ENCODE peak calls at places on chromosomes 16 and 17, in five cellular contexts. N, M, P, T and J are unnamed samples.

GRCh38 chr17:10061131-10061581 is 137.2 kb downstream of the GAS7 start:
- DNase-seq in N (no peak), M (no peak), P (no peak), T (no peak), J (no peak)

GRCh38 chr16:1958715-1959268 is 546 bp upstream of the NDUFB10 start:
- DNase-seq in N (no peak), M (no peak), P (no peak), T (no peak), J (no peak)

GRCh38 chr16:11310997-11311561 is 29.9 kb upstream of the PRM1 start:
- DNase-seq in N (peak), M (peak), P (no peak), T (peak), J (peak)

GRCh38 chr17:48131216-48131824 is 23.8 kb downstream of the SNX11 start:
- DNase-seq in N (peak), M (peak), P (peak), T (peak), J (peak)

GRCh38 chr17:29004081-29004692 is 1.6 kb downstream of the SEZ6 start:
- DNase-seq in N (no peak), M (no peak), P (no peak), T (no peak), J (peak)

GRCh38 chr16:80447263-80447662 is 93.5 kb upstream of the DYNLRB2 start:
- DNase-seq in N (no peak), M (no peak), P (no peak), T (no peak), J (no peak)

GRCh38 chr17:80817861-80818260 is 173.8 kb upstream of the CHMP6 start:
- DNase-seq in N (no peak), M (no peak), P (no peak), T (no peak), J (no peak)

GRCh38 chr17:74497471-74497870 is 31.0 kb downstream of the CD300A start:
- DNase-seq in N (peak), M (no peak), P (no peak), T (no peak), J (no peak)

GRCh38 chr17:45345554-45346254 is 28.9 kb upstream of the MAP3K14 start:
- DNase-seq in N (no peak), M (no peak), P (no peak), T (no peak), J (no peak)

GRCh38 chr17:7627250-7628121 is at the start of gene SAT2:
- DNase-seq in N (peak), M (peak), P (peak), T (peak), J (peak)

GRCh38 chr16:8931864-8932263 is 31.8 kb downstream of the USP7 start:
- DNase-seq in N (peak), M (no peak), P (peak), T (peak), J (peak)

GRCh38 chr16:28291651-28292626 is at the start of gene SBK1:
- DNase-seq in N (peak), M (peak), P (peak), T (peak), J (peak)

GRCh38 chr16:16992986-16993783 is 477.6 kb downstream of the XYLT1 start:
- DNase-seq in N (peak), M (peak), P (no peak), T (peak), J (no peak)

GRCh38 chr17:70181866-70182265 is 12.5 kb downstream of the KCNJ2 start:
- DNase-seq in N (no peak), M (no peak), P (no peak), T (no peak), J (no peak)

GRCh38 chr16:88536971-88537751 is 33.0 kb upstream of the ZC3H18 start:
- DNase-seq in N (no peak), M (no peak), P (no peak), T (no peak), J (no peak)

GRCh38 chr17:144936-145670 is 7.7 kb downstream of the SCGB1C2 start:
- DNase-seq in N (peak), M (no peak), P (no peak), T (no peak), J (no peak)

GRCh38 chr17:34827008-34827407 is 134.3 kb downstream of the CCT6B start:
- DNase-seq in N (no peak), M (no peak), P (no peak), T (no peak), J (no peak)

GRCh38 chr16:82750078-82750477 is 123.3 kb downstream of the CDH13 start:
- DNase-seq in N (no peak), M (no peak), P (no peak), T (no peak), J (peak)

GRCh38 chr16:19559242-19559910 is 3.9 kb downstream of the VPS35L start:
- DNase-seq in N (no peak), M (no peak), P (no peak), T (peak), J (peak)

GRCh38 chr16:4415538-4416199 is 727 bp downstream of the CORO7 start:
- DNase-seq in N (peak), M (peak), P (peak), T (peak), J (peak)

GRCh38 chr17:46931596-46931995 is 8.6 kb downstream of the GOSR2 start:
- DNase-seq in N (no peak), M (no peak), P (no peak), T (no peak), J (no peak)

GRCh38 chr17:57423541-57423940 is 167.2 kb downstream of the MSI2 start:
- DNase-seq in N (no peak), M (no peak), P (no peak), T (no peak), J (no peak)

GRCh38 chr16:78720416-78720815 is 621.0 kb downstream of the WWOX start:
- DNase-seq in N (no peak), M (no peak), P (no peak), T (no peak), J (no peak)

GRCh38 chr17:31434404-31435050 is 43.1 kb downstream of the RAB11FIP4 start:
- DNase-seq in N (no peak), M (no peak), P (no peak), T (no peak), J (no peak)

GRCh38 chr17:35084987-35085386 is 21.5 kb upstream of the RFFL start:
- DNase-seq in N (no peak), M (no peak), P (no peak), T (no peak), J (peak)